ENCODE peak calls at places on chromosome 6, in ten cellular contexts. Y is fibroblast of lung, L is OCI-LY7, G is aorta, Q is iPS-NIHi11, N is cardiac fibroblast, V is amniotic stem cell, U is H7, C is neural progenitor cell, J is mammary epithelial cell. R is an unnamed sample.

GRCh38 chr6:37535701-37536461 is 36.2 kb upstream of the CCDC167 start:
- DNase-seq in Y (no peak), L (peak; percentile 45), G (no peak), Q (peak; percentile 57), N (no peak), V (no peak), U (peak; percentile 82), C (peak; percentile 75), J (peak; percentile 35), R (no peak)

GRCh38 chr6:32965901-32966300 is 2.5 kb upstream of the BRD2 start:
- DNase-seq in Y (no peak), L (no peak), G (no peak), Q (no peak), N (peak; percentile 46), V (no peak), U (no peak), C (no peak), J (no peak), R (no peak)

GRCh38 chr6:116047173-116047933 is 13.3 kb downstream of the FRK start:
- DNase-seq in Y (peak; percentile 13), L (peak; percentile 39), G (peak; percentile 54), Q (no peak), N (no peak), V (no peak), U (no peak), C (no peak), J (peak; percentile 57), R (no peak)

GRCh38 chr6:13947611-13948178 is 22.9 kb downstream of the RNF182 start:
- DNase-seq in Y (no peak), L (no peak), G (no peak), Q (no peak), N (no peak), V (no peak), U (no peak), C (no peak), J (no peak), R (no peak)

GRCh38 chr6:55916188-55916587 is 40.8 kb upstream of the BMP5 start:
- DNase-seq in Y (peak; percentile 77), L (no peak), G (no peak), Q (no peak), N (peak; percentile 13), V (no peak), U (no peak), C (no peak), J (no peak), R (no peak)

GRCh38 chr6:37435816-37436215 is 2.8 kb downstream of the CMTR1 start:
- DNase-seq in Y (no peak), L (peak; percentile 11), G (no peak), Q (no peak), N (no peak), V (no peak), U (no peak), C (no peak), J (no peak), R (no peak)

GRCh38 chr6:60695232-60695631 is 1590.8 kb downstream of the KHDRBS2 start:
- DNase-seq in Y (no peak), L (no peak), G (no peak), Q (no peak), N (no peak), V (no peak), U (no peak), C (no peak), J (no peak), R (no peak)

GRCh38 chr6:87029711-87030314 is 65.1 kb downstream of the CGA start:
- DNase-seq in Y (peak; percentile 55), L (peak; percentile 62), G (no peak), Q (no peak), N (peak; percentile 68), V (peak; percentile 70), U (no peak), C (peak; percentile 30), J (peak; percentile 27), R (peak; percentile 1)

GRCh38 chr6:167341665-167342655 is 17.1 kb downstream of the TTLL2 start:
- DNase-seq in Y (no peak), L (no peak), G (no peak), Q (no peak), N (no peak), V (no peak), U (no peak), C (no peak), J (no peak), R (no peak)

GRCh38 chr6:42142118-42142835 is at the start of gene C6orf132:
- DNase-seq in Y (peak; percentile 50), L (no peak), G (no peak), Q (peak; percentile 94), N (no peak), V (no peak), U (peak; percentile 98), C (peak; percentile 76), J (peak; percentile 74), R (no peak)

R was measured in NCI-H2107.